ENCODE peak calls at places on chromosomes 3 and 15, in five cellular contexts. N, G, B, R and K are unnamed samples.

GRCh38 chr15:39580630-39581500 is at the start of gene THBS1:
- DNase-seq in N (peak; percentile 20), G (peak; percentile 45), B (peak; percentile 96), R (peak; percentile 19), K (no peak)

GRCh38 chr3:55296035-55296434 is 191.1 kb downstream of the WNT5A start:
- DNase-seq in N (no peak), G (no peak), B (no peak), R (no peak), K (no peak)

GRCh38 chr15:75578206-75578947 is 738 bp downstream of the PTPN9 start:
- DNase-seq in N (peak; percentile 16), G (no peak), B (peak; percentile 63), R (peak; percentile 45), K (no peak)

GRCh38 chr15:60982249-60982932 is 246.7 kb downstream of the RORA start:
- DNase-seq in N (no peak), G (no peak), B (no peak), R (no peak), K (no peak)

GRCh38 chr15:45664451-45664850 is 29.6 kb downstream of the SQOR start:
- DNase-seq in N (no peak), G (no peak), B (no peak), R (no peak), K (no peak)

GRCh38 chr15:48336940-48337339 is 5.7 kb downstream of the DUT start:
- DNase-seq in N (no peak), G (no peak), B (no peak), R (no peak), K (no peak)

GRCh38 chr3:177468331-177468730 is 271.0 kb upstream of the TBL1XR1 start:
- DNase-seq in N (no peak), G (no peak), B (peak; percentile 71), R (no peak), K (no peak)

GRCh38 chr3:72969766-72970165 is 26.8 kb upstream of the PPP4R2 start:
- DNase-seq in N (no peak), G (no peak), B (no peak), R (no peak), K (no peak)